ENCODE peak calls at places on chromosome 20, in nine cellular contexts. O is K562, R is GM23338, N is fibroblast of mammary gland, H is uterus, E is GM13976, L is osteocyte, Z is left lung, X is activated B cell treated with CpG ODN at 0.5 μM for 24 hours. W is an unnamed sample.

GRCh38 chr20:11159728-11160127 is 485.9 kb upstream of the JAG1 start:
- DNase-seq in O (no peak), R (no peak), N (peak; percentile 30), H (no peak), E (no peak), L (no peak), Z (peak; percentile 24), X (no peak), W (no peak)

GRCh38 chr20:38652995-38653394 is 51.4 kb downstream of the ARHGAP40 start:
- DNase-seq in O (no peak), R (no peak), N (no peak), H (no peak), E (no peak), L (no peak), Z (no peak), X (no peak), W (no peak)

GRCh38 chr20:2806351-2806701 is 5.9 kb upstream of the CPXM1 start:
- DNase-seq in O (no peak), R (no peak), N (no peak), H (no peak), E (peak; percentile 15), L (peak; percentile 46), Z (no peak), X (no peak), W (peak; percentile 20)

GRCh38 chr20:45771182-45771759 is 20.4 kb downstream of the WFDC3 start:
- DNase-seq in O (peak; percentile 73), R (peak; percentile 90), N (peak; percentile 81), H (peak; percentile 77), E (peak; percentile 75), L (peak; percentile 87), Z (no peak), X (peak; percentile 65), W (peak; percentile 76)

GRCh38 chr20:34066476-34067090 is 45.5 kb downstream of the EIF2S2 start:
- DNase-seq in O (no peak), R (no peak), N (peak; percentile 22), H (no peak), E (no peak), L (no peak), Z (no peak), X (no peak), W (no peak)

GRCh38 chr20:25257130-25257529 is 9.2 kb downstream of the PYGB start:
- DNase-seq in O (no peak), R (no peak), N (no peak), H (no peak), E (no peak), L (no peak), Z (no peak), X (no peak), W (no peak)

GRCh38 chr20:58432190-58432954 is 43.3 kb downstream of the VAPB start:
- DNase-seq in O (no peak), R (no peak), N (peak; percentile 72), H (peak; percentile 37), E (no peak), L (no peak), Z (no peak), X (no peak), W (no peak)

GRCh38 chr20:2311329-2311728 is 15.5 kb downstream of the TGM3 start:
- DNase-seq in O (no peak), R (no peak), N (no peak), H (no peak), E (no peak), L (no peak), Z (no peak), X (no peak), W (no peak)

GRCh38 chr20:50303573-50304500 is 113.2 kb downstream of the CEBPB start:
- DNase-seq in O (peak; percentile 56), R (no peak), N (peak; percentile 96), H (peak; percentile 88), E (no peak), L (no peak), Z (peak; percentile 74), X (no peak), W (no peak)

GRCh38 chr20:46111028-46111835 is 6.9 kb upstream of the CD40 start:
- DNase-seq in O (no peak), R (no peak), N (peak; percentile 45), H (no peak), E (peak; percentile 50), L (peak; percentile 30), Z (no peak), X (no peak), W (peak; percentile 58)

GRCh38 chr20:40582531-40582930 is 106.5 kb downstream of the MAFB start:
- DNase-seq in O (no peak), R (no peak), N (no peak), H (no peak), E (no peak), L (no peak), Z (no peak), X (no peak), W (no peak)

GRCh38 chr20:3115190-3116107 is 30.9 kb upstream of the AVP start:
- DNase-seq in O (peak; percentile 78), R (peak; percentile 83), N (peak; percentile 61), H (no peak), E (peak; percentile 84), L (no peak), Z (no peak), X (no peak), W (peak; percentile 83)

GRCh38 chr20:59751075-59751711 is 146.9 kb downstream of the PHACTR3 start:
- DNase-seq in O (peak; percentile 72), R (peak; percentile 89), N (peak; percentile 41), H (peak; percentile 22), E (peak; percentile 91), L (no peak), Z (peak; percentile 88), X (no peak), W (peak; percentile 86)

GRCh38 chr20:33675127-33675954 is 1.1 kb upstream of the NECAB3 start:
- DNase-seq in O (peak; percentile 6), R (no peak), N (peak; percentile 54), H (peak; percentile 60), E (no peak), L (no peak), Z (peak; percentile 31), X (no peak), W (no peak)

GRCh38 chr20:17556842-17557674 is 12.8 kb upstream of the DSTN start:
- DNase-seq in O (no peak), R (no peak), N (peak; percentile 47), H (peak; percentile 85), E (no peak), L (no peak), Z (peak; percentile 80), X (no peak), W (no peak)

GRCh38 chr20:42093542-42094440 is 475.6 kb upstream of the CHD6 start:
- DNase-seq in O (no peak), R (no peak), N (no peak), H (no peak), E (no peak), L (no peak), Z (no peak), X (no peak), W (no peak)

GRCh38 chr20:879626-880025 is 36.5 kb downstream of the ANGPT4 start:
- DNase-seq in O (no peak), R (no peak), N (no peak), H (no peak), E (no peak), L (no peak), Z (no peak), X (no peak), W (no peak)

GRCh38 chr20:2576317-2576727 is 39.9 kb downstream of the TMC2 start:
- DNase-seq in O (no peak), R (no peak), N (no peak), H (no peak), E (no peak), L (no peak), Z (no peak), X (no peak), W (no peak)

DNA sequence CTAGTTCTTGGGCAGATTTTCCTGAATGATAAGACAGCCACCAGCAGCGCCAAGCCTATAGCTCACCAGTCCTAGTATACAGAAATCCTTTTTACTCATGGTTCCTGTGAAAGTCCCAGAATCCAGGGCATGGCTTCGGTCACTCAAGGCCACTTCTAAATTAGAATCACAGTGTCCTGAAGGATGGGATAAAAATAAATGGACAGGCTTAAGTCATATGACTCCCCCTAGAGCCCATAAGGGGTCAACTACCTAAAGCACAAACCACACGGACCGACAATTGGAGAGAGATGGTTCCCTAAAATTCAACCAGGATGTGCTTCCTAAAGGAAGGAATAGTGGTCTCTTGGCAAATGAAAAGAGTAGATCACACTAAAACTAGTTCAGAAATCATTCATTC is 404.1 kb upstream of the PLCB4 start:
- DNase-seq in O (no peak), R (peak; percentile 63), N (no peak), H (no peak), E (no peak), L (no peak), Z (no peak), X (no peak), W (no peak)
- TF ChIP-seq CTCF in O (no peak), R (peak; percentile 60), N (no peak), H (no peak), E (no peak), L (peak; percentile 21), Z (no peak), X (no peak), W (peak; percentile 11)

GRCh38 chr20:57221916-57222630 is 44.4 kb downstream of the BMP7 start:
- DNase-seq in O (no peak), R (no peak), N (no peak), H (no peak), E (no peak), L (no peak), Z (no peak), X (no peak), W (no peak)

GRCh38 chr20:57222631-57222950 is 43.9 kb downstream of the BMP7 start:
- DNase-seq in O (no peak), R (no peak), N (no peak), H (no peak), E (no peak), L (no peak), Z (no peak), X (no peak), W (no peak)

GRCh38 chr20:57224641-57225138 is 41.8 kb downstream of the BMP7 start:
- DNase-seq in O (no peak), R (no peak), N (no peak), H (no peak), E (no peak), L (no peak), Z (no peak), X (no peak), W (no peak)

GRCh38 chr20:57225197-57225733 is 41.2 kb downstream of the BMP7 start:
- DNase-seq in O (no peak), R (no peak), N (no peak), H (no peak), E (no peak), L (no peak), Z (no peak), X (no peak), W (no peak)

GRCh38 chr20:57223648-57224489 is 42.6 kb downstream of the BMP7 start:
- DNase-seq in O (no peak), R (no peak), N (peak; percentile 42), H (no peak), E (no peak), L (no peak), Z (no peak), X (no peak), W (no peak)
- TF ChIP-seq CTCF in O (no peak), R (peak; percentile 27), N (no peak), H (no peak), E (no peak), L (no peak), Z (no peak), X (no peak), W (no peak)

GRCh38 chr20:43563429-43563828 is 4.6 kb downstream of the SGK2 start:
- DNase-seq in O (no peak), R (no peak), N (peak; percentile 16), H (no peak), E (no peak), L (no peak), Z (no peak), X (no peak), W (peak; percentile 40)
- TF ChIP-seq CTCF in O (peak; percentile 60), R (peak; percentile 12), N (peak; percentile 10), H (no peak), E (no peak), L (no peak), Z (no peak), X (no peak), W (peak; percentile 19)

GRCh38 chr20:61597996-61598395 is 345.9 kb downstream of the CDH4 start:
- DNase-seq in O (no peak), R (no peak), N (no peak), H (no peak), E (no peak), L (no peak), Z (no peak), X (no peak), W (no peak)
- TF ChIP-seq CTCF in O (no peak), R (no peak), N (no peak), H (no peak), E (no peak), L (no peak), Z (no peak), X (no peak), W (no peak)

W was measured in GM13977.